ENCODE peak calls at places on chromosomes 6 and 20, in seven cellular contexts. One of them, this sample, is unnamed.

GRCh38 chr6:38349795-38350194 is 289.9 kb downstream of the BTBD9 start:
- DNase-seq in A549: no peak
- DNase-seq in brain microvascular endothelial cell: peak; percentile 53
- DNase-seq in heart right ventricle: no peak
- DNase-seq in CD4-positive, CD25-positive, alpha-beta regulatory T cell: no peak
- DNase-seq in neuronal stem cell: no peak
- DNase-seq in CD8-positive, alpha-beta T cell: no peak
- DNase-seq in this sample: no peak

GRCh38 chr6:85347787-85348186 is 102.1 kb upstream of the NT5E start:
- DNase-seq in CD4-positive, CD25-positive, alpha-beta regulatory T cell: no peak
- DNase-seq in brain microvascular endothelial cell: no peak
- DNase-seq in heart right ventricle: no peak
- DNase-seq in neuronal stem cell: no peak
- DNase-seq in A549: no peak
- DNase-seq in CD8-positive, alpha-beta T cell: no peak
- DNase-seq in this sample: no peak

GRCh38 chr6:130981409-130981808 is 81.6 kb downstream of the EPB41L2 start:
- DNase-seq in brain microvascular endothelial cell: no peak
- DNase-seq in neuronal stem cell: no peak
- DNase-seq in A549: no peak
- DNase-seq in CD8-positive, alpha-beta T cell: no peak
- DNase-seq in CD4-positive, CD25-positive, alpha-beta regulatory T cell: no peak
- DNase-seq in heart right ventricle: no peak
- DNase-seq in this sample: no peak

GRCh38 chr20:44732327-44732726 is 13.3 kb upstream of the KCNK15 start:
- DNase-seq in brain microvascular endothelial cell: no peak
- DNase-seq in neuronal stem cell: no peak
- DNase-seq in heart right ventricle: no peak
- DNase-seq in CD8-positive, alpha-beta T cell: no peak
- DNase-seq in A549: no peak
- DNase-seq in CD4-positive, CD25-positive, alpha-beta regulatory T cell: no peak
- DNase-seq in this sample: no peak

GRCh38 chr20:37151529-37151928 is 27.6 kb upstream of the RPN2 start:
- DNase-seq in CD8-positive, alpha-beta T cell: no peak
- DNase-seq in brain microvascular endothelial cell: no peak
- DNase-seq in A549: no peak
- DNase-seq in CD4-positive, CD25-positive, alpha-beta regulatory T cell: no peak
- DNase-seq in heart right ventricle: no peak
- DNase-seq in neuronal stem cell: no peak
- DNase-seq in this sample: no peak

GRCh38 chr6:42099340-42100028 is 42.9 kb downstream of the C6orf132 start:
- DNase-seq in CD4-positive, CD25-positive, alpha-beta regulatory T cell: no peak
- DNase-seq in CD8-positive, alpha-beta T cell: no peak
- DNase-seq in heart right ventricle: no peak
- DNase-seq in neuronal stem cell: no peak
- DNase-seq in brain microvascular endothelial cell: peak; percentile 53
- DNase-seq in A549: no peak
- DNase-seq in this sample: no peak

GRCh38 chr20:42986143-42986773 is 203.4 kb downstream of the PTPRT start:
- DNase-seq in CD4-positive, CD25-positive, alpha-beta regulatory T cell: no peak
- DNase-seq in brain microvascular endothelial cell: no peak
- DNase-seq in A549: no peak
- DNase-seq in neuronal stem cell: no peak
- DNase-seq in heart right ventricle: no peak
- DNase-seq in CD8-positive, alpha-beta T cell: no peak
- DNase-seq in this sample: no peak

GRCh38 chr6:5851261-5851757 is 155.4 kb downstream of the NRN1 start:
- DNase-seq in heart right ventricle: peak; percentile 47
- DNase-seq in CD4-positive, CD25-positive, alpha-beta regulatory T cell: peak; percentile 74
- DNase-seq in A549: peak; percentile 13
- DNase-seq in CD8-positive, alpha-beta T cell: peak; percentile 70
- DNase-seq in neuronal stem cell: no peak
- DNase-seq in brain microvascular endothelial cell: peak; percentile 34
- DNase-seq in this sample: peak; percentile 45

GRCh38 chr6:44100088-44100550 is 27.1 kb downstream of the MRPL14 start:
- DNase-seq in brain microvascular endothelial cell: peak; percentile 41
- DNase-seq in neuronal stem cell: no peak
- DNase-seq in CD8-positive, alpha-beta T cell: no peak
- DNase-seq in CD4-positive, CD25-positive, alpha-beta regulatory T cell: no peak
- DNase-seq in A549: peak; percentile 38
- DNase-seq in heart right ventricle: no peak
- DNase-seq in this sample: no peak

GRCh38 chr20:11624704-11625103 is 293.0 kb upstream of the BTBD3 start:
- DNase-seq in A549: no peak
- DNase-seq in heart right ventricle: no peak
- DNase-seq in CD4-positive, CD25-positive, alpha-beta regulatory T cell: no peak
- DNase-seq in brain microvascular endothelial cell: no peak
- DNase-seq in CD8-positive, alpha-beta T cell: no peak
- DNase-seq in neuronal stem cell: no peak
- DNase-seq in this sample: no peak

GRCh38 chr6:21331221-21331620 is 262.3 kb upstream of the SOX4 start:
- DNase-seq in CD8-positive, alpha-beta T cell: no peak
- DNase-seq in heart right ventricle: no peak
- DNase-seq in neuronal stem cell: no peak
- DNase-seq in brain microvascular endothelial cell: no peak
- DNase-seq in CD4-positive, CD25-positive, alpha-beta regulatory T cell: no peak
- DNase-seq in A549: no peak
- DNase-seq in this sample: no peak

GRCh38 chr6:160765412-160765811 is 63.4 kb downstream of the PLG start:
- DNase-seq in heart right ventricle: no peak
- DNase-seq in CD8-positive, alpha-beta T cell: no peak
- DNase-seq in neuronal stem cell: no peak
- DNase-seq in A549: no peak
- DNase-seq in CD4-positive, CD25-positive, alpha-beta regulatory T cell: no peak
- DNase-seq in brain microvascular endothelial cell: no peak
- DNase-seq in this sample: no peak

GRCh38 chr6:149095842-149096241 is 221.7 kb upstream of the TAB2 start:
- DNase-seq in neuronal stem cell: no peak
- DNase-seq in brain microvascular endothelial cell: no peak
- DNase-seq in A549: no peak
- DNase-seq in heart right ventricle: no peak
- DNase-seq in CD8-positive, alpha-beta T cell: no peak
- DNase-seq in CD4-positive, CD25-positive, alpha-beta regulatory T cell: no peak
- DNase-seq in this sample: no peak

GRCh38 chr6:30450908-30451818 is 38.1 kb upstream of the HLA-E start:
- DNase-seq in CD8-positive, alpha-beta T cell: peak; percentile 68
- DNase-seq in brain microvascular endothelial cell: peak; percentile 56
- DNase-seq in heart right ventricle: peak; percentile 59
- DNase-seq in neuronal stem cell: no peak
- DNase-seq in A549: no peak
- DNase-seq in CD4-positive, CD25-positive, alpha-beta regulatory T cell: peak; percentile 68
- DNase-seq in this sample: no peak

GRCh38 chr6:5219292-5219691 is 41.5 kb downstream of the LYRM4 start:
- DNase-seq in CD8-positive, alpha-beta T cell: no peak
- DNase-seq in heart right ventricle: no peak
- DNase-seq in neuronal stem cell: no peak
- DNase-seq in CD4-positive, CD25-positive, alpha-beta regulatory T cell: no peak
- DNase-seq in brain microvascular endothelial cell: no peak
- DNase-seq in A549: no peak
- DNase-seq in this sample: no peak

GRCh38 chr20:50856475-50857041 is 61.7 kb downstream of the BCAS4 start:
- DNase-seq in brain microvascular endothelial cell: no peak
- DNase-seq in CD4-positive, CD25-positive, alpha-beta regulatory T cell: no peak
- DNase-seq in neuronal stem cell: no peak
- DNase-seq in A549: no peak
- DNase-seq in heart right ventricle: no peak
- DNase-seq in CD8-positive, alpha-beta T cell: no peak
- DNase-seq in this sample: no peak

GRCh38 chr20:50858525-50858924 is 63.7 kb downstream of the BCAS4 start:
- DNase-seq in CD8-positive, alpha-beta T cell: no peak
- DNase-seq in heart right ventricle: no peak
- DNase-seq in brain microvascular endothelial cell: no peak
- DNase-seq in CD4-positive, CD25-positive, alpha-beta regulatory T cell: no peak
- DNase-seq in A549: no peak
- DNase-seq in neuronal stem cell: no peak
- DNase-seq in this sample: no peak

GRCh38 chr20:50861012-50861411 is 66.2 kb downstream of the BCAS4 start:
- DNase-seq in A549: no peak
- DNase-seq in CD8-positive, alpha-beta T cell: no peak
- DNase-seq in brain microvascular endothelial cell: no peak
- DNase-seq in heart right ventricle: no peak
- DNase-seq in neuronal stem cell: no peak
- DNase-seq in CD4-positive, CD25-positive, alpha-beta regulatory T cell: no peak
- DNase-seq in this sample: no peak

GRCh38 chr20:50857348-50857747 is 62.5 kb downstream of the BCAS4 start:
- DNase-seq in CD8-positive, alpha-beta T cell: no peak
- DNase-seq in neuronal stem cell: no peak
- DNase-seq in heart right ventricle: no peak
- DNase-seq in brain microvascular endothelial cell: no peak
- DNase-seq in A549: no peak
- DNase-seq in CD4-positive, CD25-positive, alpha-beta regulatory T cell: no peak
- DNase-seq in this sample: no peak

GRCh38 chr20:50859161-50859560 is 64.3 kb downstream of the BCAS4 start:
- DNase-seq in brain microvascular endothelial cell: no peak
- DNase-seq in neuronal stem cell: no peak
- DNase-seq in CD8-positive, alpha-beta T cell: no peak
- DNase-seq in A549: no peak
- DNase-seq in CD4-positive, CD25-positive, alpha-beta regulatory T cell: no peak
- DNase-seq in heart right ventricle: no peak
- DNase-seq in this sample: no peak
- H3K27ac ChIP-seq in brain microvascular endothelial cell: no peak overlapping the region
- H3K27ac ChIP-seq in neuronal stem cell: no peak overlapping the region
- H3K27ac ChIP-seq in CD8-positive, alpha-beta T cell: no peak overlapping the region
- H3K27ac ChIP-seq in A549: no peak overlapping the region
- H3K27ac ChIP-seq in CD4-positive, CD25-positive, alpha-beta regulatory T cell: no peak overlapping the region
- H3K27ac ChIP-seq in heart right ventricle: no peak overlapping the region
- H3K27ac ChIP-seq in this sample: no peak overlapping the region

DNA sequence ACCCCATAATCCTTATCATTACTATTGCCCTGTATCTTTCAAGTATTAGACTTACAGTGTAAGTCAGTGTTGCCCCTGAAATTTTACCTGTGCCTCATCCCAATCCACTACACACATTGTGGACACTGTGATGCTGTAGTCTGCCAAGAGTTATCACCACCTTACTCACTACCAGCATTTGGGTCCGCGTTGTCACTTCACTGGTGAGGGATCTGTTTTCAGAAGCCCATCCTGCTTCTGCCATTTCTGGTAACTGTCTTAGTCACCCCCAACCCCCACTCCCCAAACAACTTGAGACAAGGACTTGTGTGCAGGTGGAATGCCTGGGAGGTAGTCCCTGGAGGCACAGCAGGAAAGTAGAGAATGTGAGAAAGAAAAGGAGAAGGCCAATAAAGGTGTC is 6.0 kb upstream of the RAB44 start:
- DNase-seq in CD4-positive, CD25-positive, alpha-beta regulatory T cell: no peak
- DNase-seq in A549: no peak
- DNase-seq in heart right ventricle: no peak
- DNase-seq in CD8-positive, alpha-beta T cell: no peak
- DNase-seq in brain microvascular endothelial cell: no peak
- DNase-seq in neuronal stem cell: no peak
- DNase-seq in this sample: no peak
- H3K27ac ChIP-seq in CD4-positive, CD25-positive, alpha-beta regulatory T cell: peak overlapping the region; percentile 44
- H3K27ac ChIP-seq in A549: no peak overlapping the region
- H3K27ac ChIP-seq in heart right ventricle: no peak overlapping the region
- H3K27ac ChIP-seq in CD8-positive, alpha-beta T cell: no peak overlapping the region
- H3K27ac ChIP-seq in brain microvascular endothelial cell: no peak overlapping the region
- H3K27ac ChIP-seq in neuronal stem cell: no peak overlapping the region
- H3K27ac ChIP-seq in this sample: no peak overlapping the region

GRCh38 chr20:34127787-34128186 is 15.7 kb upstream of the EIF2S2 start:
- DNase-seq in neuronal stem cell: no peak
- DNase-seq in CD8-positive, alpha-beta T cell: no peak
- DNase-seq in A549: no peak
- DNase-seq in heart right ventricle: no peak
- DNase-seq in brain microvascular endothelial cell: no peak
- DNase-seq in CD4-positive, CD25-positive, alpha-beta regulatory T cell: no peak
- DNase-seq in this sample: no peak

GRCh38 chr20:34124469-34125249 is 12.6 kb upstream of the EIF2S2 start:
- DNase-seq in A549: no peak
- DNase-seq in CD4-positive, CD25-positive, alpha-beta regulatory T cell: no peak
- DNase-seq in CD8-positive, alpha-beta T cell: no peak
- DNase-seq in brain microvascular endothelial cell: no peak
- DNase-seq in heart right ventricle: no peak
- DNase-seq in neuronal stem cell: no peak
- DNase-seq in this sample: no peak

DNA sequence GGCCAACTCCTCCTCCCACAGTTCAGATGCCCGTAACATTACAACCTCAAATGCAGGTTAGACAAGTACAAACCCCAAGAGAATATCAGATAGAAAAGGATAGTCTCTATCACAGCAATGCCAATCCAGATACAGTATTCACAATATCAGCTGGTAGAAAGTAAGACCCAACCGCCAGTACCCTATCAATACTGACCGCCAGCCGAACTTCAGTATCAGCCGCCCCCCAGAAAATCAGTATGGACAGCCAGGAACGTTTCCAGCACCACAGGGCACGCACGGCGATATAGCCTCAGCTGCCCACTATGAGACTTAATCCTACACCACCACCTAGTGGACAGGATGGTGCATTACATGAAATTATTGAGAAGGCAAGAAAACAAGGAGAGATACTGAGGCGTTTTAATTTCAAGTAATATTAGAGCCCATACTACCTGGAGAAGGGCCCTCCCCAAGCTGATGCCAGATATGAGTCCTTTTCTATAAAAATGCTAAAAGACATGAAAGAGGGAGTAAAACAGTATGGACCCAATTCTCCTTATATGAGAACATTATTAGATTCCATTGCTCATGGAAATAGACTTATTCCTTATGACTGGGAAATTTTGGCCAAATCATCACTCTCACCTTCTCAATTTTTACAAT is 17.6 kb upstream of the EIF2S2 start:
- DNase-seq in A549: peak; percentile 60
- DNase-seq in CD4-positive, CD25-positive, alpha-beta regulatory T cell: peak; percentile 72
- DNase-seq in heart right ventricle: peak; percentile 37
- DNase-seq in brain microvascular endothelial cell: peak; percentile 68
- DNase-seq in neuronal stem cell: peak; percentile 75
- DNase-seq in CD8-positive, alpha-beta T cell: peak; percentile 48
- DNase-seq in this sample: peak; percentile 65
- H3K27ac ChIP-seq in A549: no peak overlapping the region
- H3K27ac ChIP-seq in CD4-positive, CD25-positive, alpha-beta regulatory T cell: no peak overlapping the region
- H3K27ac ChIP-seq in heart right ventricle: no peak overlapping the region
- H3K27ac ChIP-seq in brain microvascular endothelial cell: no peak overlapping the region
- H3K27ac ChIP-seq in neuronal stem cell: no peak overlapping the region
- H3K27ac ChIP-seq in CD8-positive, alpha-beta T cell: no peak overlapping the region
- H3K27ac ChIP-seq in this sample: no peak overlapping the region

GRCh38 chr6:3162565-3163247 is 5.4 kb upstream of the TUBB2A start:
- DNase-seq in neuronal stem cell: peak; percentile 77
- DNase-seq in brain microvascular endothelial cell: peak; percentile 53
- DNase-seq in CD4-positive, CD25-positive, alpha-beta regulatory T cell: peak; percentile 48
- DNase-seq in A549: peak; percentile 55
- DNase-seq in CD8-positive, alpha-beta T cell: peak; percentile 63
- DNase-seq in heart right ventricle: peak; percentile 77
- DNase-seq in this sample: peak; percentile 29

GRCh38 chr6:3164388-3164787 is 7.0 kb upstream of the TUBB2A start:
- DNase-seq in A549: no peak
- DNase-seq in CD8-positive, alpha-beta T cell: no peak
- DNase-seq in CD4-positive, CD25-positive, alpha-beta regulatory T cell: no peak
- DNase-seq in brain microvascular endothelial cell: no peak
- DNase-seq in heart right ventricle: no peak
- DNase-seq in neuronal stem cell: no peak
- DNase-seq in this sample: no peak

GRCh38 chr6:3159805-3160781 is 2.7 kb upstream of the TUBB2A start:
- DNase-seq in CD8-positive, alpha-beta T cell: peak; percentile 88
- DNase-seq in A549: no peak
- DNase-seq in neuronal stem cell: no peak
- DNase-seq in heart right ventricle: no peak
- DNase-seq in CD4-positive, CD25-positive, alpha-beta regulatory T cell: peak; percentile 69
- DNase-seq in brain microvascular endothelial cell: no peak
- DNase-seq in this sample: no peak

GRCh38 chr6:3163248-3163594 is 5.9 kb upstream of the TUBB2A start:
- DNase-seq in CD4-positive, CD25-positive, alpha-beta regulatory T cell: no peak
- DNase-seq in neuronal stem cell: no peak
- DNase-seq in CD8-positive, alpha-beta T cell: no peak
- DNase-seq in brain microvascular endothelial cell: no peak
- DNase-seq in A549: no peak
- DNase-seq in heart right ventricle: no peak
- DNase-seq in this sample: no peak

GRCh38 chr6:3162067-3162497 is 4.7 kb upstream of the TUBB2A start:
- DNase-seq in neuronal stem cell: no peak
- DNase-seq in CD4-positive, CD25-positive, alpha-beta regulatory T cell: no peak
- DNase-seq in A549: no peak
- DNase-seq in CD8-positive, alpha-beta T cell: no peak
- DNase-seq in brain microvascular endothelial cell: no peak
- DNase-seq in heart right ventricle: no peak
- DNase-seq in this sample: no peak
- H3K27ac ChIP-seq in neuronal stem cell: no peak overlapping the region
- H3K27ac ChIP-seq in CD4-positive, CD25-positive, alpha-beta regulatory T cell: peak overlapping the region; percentile 78
- H3K27ac ChIP-seq in A549: peak overlapping the region; percentile 95
- H3K27ac ChIP-seq in CD8-positive, alpha-beta T cell: no peak overlapping the region
- H3K27ac ChIP-seq in brain microvascular endothelial cell: no peak overlapping the region
- H3K27ac ChIP-seq in heart right ventricle: peak overlapping the region; percentile 97
- H3K27ac ChIP-seq in this sample: peak overlapping the region; percentile 78

This sample was measured in caudate nucleus.